ENCODE peak calls at places on chromosomes 13 and 19, in ten cellular contexts. C is stimulated activated CD4-positive, alpha-beta T cell treated with anti-CD3 and anti-CD28 coated beads, TNF-alpha, amount 100 ng/mL, for 48 hours; S is HCEC 1CT; O is NCI-H1105 treated with DMSO at 0.1 percent for 48 hours; M is CD8-positive, alpha-beta memory T cell; Z is ovary; Y is ureter; L is substantia nigra; K is amygdala; R is nucleus accumbens. Q is an unnamed sample.

GRCh38 chr13:36124236-36124822 is 6.9 kb downstream of the DCLK1 start:
- DNase-seq in C (no peak), S (no peak), O (peak), M (no peak), Z (peak), Y (peak), L (no peak), K (no peak), R (no peak), Q (no peak)

GRCh38 chr13:61916483-61916882 is 500.8 kb upstream of the PCDH20 start:
- DNase-seq in C (no peak), S (no peak), O (no peak), M (no peak), Z (no peak), Y (no peak), L (no peak), K (no peak), R (no peak), Q (no peak)

GRCh38 chr19:50639121-50640112 is at the start of gene SYT3:
- DNase-seq in C (no peak), S (no peak), O (peak), M (no peak), Z (no peak), Y (no peak), L (peak), K (peak), R (peak), Q (peak)

GRCh38 chr19:15251010-15251748 is 18.9 kb upstream of the EPHX3 start:
- DNase-seq in C (no peak), S (peak), O (no peak), M (no peak), Z (no peak), Y (no peak), L (no peak), K (no peak), R (no peak), Q (no peak)

GRCh38 chr19:50437862-50438449 is 5.3 kb downstream of the MYBPC2 start:
- DNase-seq in C (no peak), S (no peak), O (no peak), M (no peak), Z (no peak), Y (no peak), L (no peak), K (no peak), R (no peak), Q (no peak)

GRCh38 chr13:73820688-73821087 is 313.5 kb downstream of the KLF12 start:
- DNase-seq in C (no peak), S (no peak), O (no peak), M (no peak), Z (no peak), Y (no peak), L (no peak), K (no peak), R (no peak), Q (no peak)

GRCh38 chr13:39263033-39263432 is 224.8 kb downstream of the NHLRC3 start:
- DNase-seq in C (peak), S (peak), O (peak), M (no peak), Z (peak), Y (peak), L (peak), K (peak), R (no peak), Q (peak)

GRCh38 chr13:24038405-24038804 is 122.1 kb upstream of the SPATA13 start:
- DNase-seq in C (no peak), S (peak), O (no peak), M (no peak), Z (no peak), Y (no peak), L (no peak), K (peak), R (no peak), Q (peak)

GRCh38 chr19:41537789-41538188 is 38.2 kb upstream of the CEACAM21 start:
- DNase-seq in C (no peak), S (no peak), O (no peak), M (no peak), Z (no peak), Y (no peak), L (no peak), K (no peak), R (no peak), Q (no peak)

GRCh38 chr19:16013851-16014840 is 62.1 kb upstream of the TPM4 start:
- DNase-seq in C (no peak), S (no peak), O (no peak), M (no peak), Z (no peak), Y (no peak), L (no peak), K (no peak), R (no peak), Q (no peak)

GRCh38 chr13:108220042-108220441 is 1.9 kb downstream of the ABHD13 start:
- DNase-seq in C (no peak), S (no peak), O (peak), M (no peak), Z (no peak), Y (no peak), L (no peak), K (no peak), R (no peak), Q (no peak)

GRCh38 chr13:87498681-87499080 is 172.5 kb upstream of the SLITRK5 start:
- DNase-seq in C (no peak), S (peak), O (no peak), M (no peak), Z (no peak), Y (no peak), L (no peak), K (no peak), R (no peak), Q (no peak)

GRCh38 chr19:46913852-46914430 is 53.1 kb downstream of the ARHGAP35 start:
- DNase-seq in C (no peak), S (no peak), O (no peak), M (no peak), Z (no peak), Y (no peak), L (no peak), K (no peak), R (no peak), Q (no peak)

GRCh38 chr13:114157869-114158495 is 21.1 kb upstream of the CFAP97D2 start:
- DNase-seq in C (no peak), S (no peak), O (no peak), M (no peak), Z (no peak), Y (no peak), L (no peak), K (no peak), R (no peak), Q (no peak)

GRCh38 chr13:114161644-114162532 is 17.2 kb upstream of the CFAP97D2 start:
- DNase-seq in C (no peak), S (no peak), O (no peak), M (no peak), Z (peak), Y (peak), L (peak), K (no peak), R (no peak), Q (peak)

GRCh38 chr19:30688696-30689095 is 316.5 kb downstream of the ZNF536 start:
- DNase-seq in C (no peak), S (no peak), O (no peak), M (no peak), Z (no peak), Y (no peak), L (no peak), K (no peak), R (no peak), Q (no peak)

GRCh38 chr13:26604784-26605183 is 47.3 kb downstream of the WASF3 start:
- DNase-seq in C (no peak), S (no peak), O (no peak), M (no peak), Z (peak), Y (peak), L (no peak), K (peak), R (no peak), Q (peak)

GRCh38 chr13:105990256-105990958 is 545.1 kb downstream of the EFNB2 start:
- DNase-seq in C (no peak), S (peak), O (no peak), M (no peak), Z (no peak), Y (no peak), L (no peak), K (no peak), R (no peak), Q (no peak)

GRCh38 chr13:19860884-19861655 is 2.4 kb downstream of the ZMYM5 start:
- DNase-seq in C (no peak), S (peak), O (no peak), M (no peak), Z (no peak), Y (no peak), L (no peak), K (no peak), R (no peak), Q (no peak)

GRCh38 chr13:92896842-92897241 is 329.8 kb upstream of the GPC6 start:
- DNase-seq in C (no peak), S (no peak), O (peak), M (no peak), Z (no peak), Y (no peak), L (no peak), K (no peak), R (no peak), Q (no peak)

Q was measured in putamen.